ENCODE peak calls at places on chromosomes 6 and 20, in four cellular contexts. V, N, S and H are unnamed samples.
A peak's percentile ranks its signal among the peaks of the same experiment; 100 is the strongest.

GRCh38 chr6:16004934-16005673 is 123.8 kb upstream of the MYLIP start:
- DNase-seq in S (no peak), N (no peak), V (no peak), H (no peak)

GRCh38 chr6:56087421-56087820 is 160.0 kb downstream of the COL21A1 start:
- DNase-seq in V (no peak), N (no peak), S (peak; percentile 72), H (no peak)

GRCh38 chr6:168095171-168095691 is 16.2 kb upstream of the FRMD1 start:
- DNase-seq in V (no peak), N (no peak), S (no peak), H (no peak)

GRCh38 chr20:58142843-58143185 is 85.6 kb downstream of the ANKRD60 start:
- DNase-seq in V (no peak), S (no peak), N (no peak), H (no peak)

GRCh38 chr6:17349437-17349836 is 44.0 kb upstream of the CAP2 start:
- DNase-seq in N (no peak), S (no peak), V (no peak), H (no peak)

GRCh38 chr6:156789081-156789943 is 12.1 kb downstream of the ARID1B start:
- DNase-seq in V (no peak), S (no peak), N (no peak), H (no peak)

GRCh38 chr6:7960141-7960540 is 49.6 kb upstream of the TXNDC5 start:
- DNase-seq in V (no peak), N (no peak), S (no peak), H (no peak)

GRCh38 chr6:108592371-108593337 is 31.9 kb downstream of the FOXO3 start:
- DNase-seq in V (peak; percentile 38), N (peak; percentile 93), S (peak; percentile 71), H (peak; percentile 75)

GRCh38 chr6:44228433-44228832 is 5.0 kb downstream of the SLC29A1 start:
- DNase-seq in V (no peak), S (no peak), N (no peak), H (no peak)

GRCh38 chr6:109595998-109596397 is 95.0 kb downstream of the AK9 start:
- DNase-seq in N (no peak), V (no peak), S (peak; percentile 81), H (no peak)

GRCh38 chr6:106216527-106216926 is 109.0 kb downstream of the ATG5 start:
- DNase-seq in S (peak; percentile 10), N (peak; percentile 16), V (no peak), H (no peak)

GRCh38 chr20:48761914-48762313 is 65.9 kb downstream of the PREX1 start:
- DNase-seq in V (no peak), S (no peak), N (no peak), H (no peak)
- H3K4me3 ChIP-seq in V (no peak overlapping the region), S (no peak overlapping the region), N (no peak overlapping the region), H (no peak overlapping the region)

DNA sequence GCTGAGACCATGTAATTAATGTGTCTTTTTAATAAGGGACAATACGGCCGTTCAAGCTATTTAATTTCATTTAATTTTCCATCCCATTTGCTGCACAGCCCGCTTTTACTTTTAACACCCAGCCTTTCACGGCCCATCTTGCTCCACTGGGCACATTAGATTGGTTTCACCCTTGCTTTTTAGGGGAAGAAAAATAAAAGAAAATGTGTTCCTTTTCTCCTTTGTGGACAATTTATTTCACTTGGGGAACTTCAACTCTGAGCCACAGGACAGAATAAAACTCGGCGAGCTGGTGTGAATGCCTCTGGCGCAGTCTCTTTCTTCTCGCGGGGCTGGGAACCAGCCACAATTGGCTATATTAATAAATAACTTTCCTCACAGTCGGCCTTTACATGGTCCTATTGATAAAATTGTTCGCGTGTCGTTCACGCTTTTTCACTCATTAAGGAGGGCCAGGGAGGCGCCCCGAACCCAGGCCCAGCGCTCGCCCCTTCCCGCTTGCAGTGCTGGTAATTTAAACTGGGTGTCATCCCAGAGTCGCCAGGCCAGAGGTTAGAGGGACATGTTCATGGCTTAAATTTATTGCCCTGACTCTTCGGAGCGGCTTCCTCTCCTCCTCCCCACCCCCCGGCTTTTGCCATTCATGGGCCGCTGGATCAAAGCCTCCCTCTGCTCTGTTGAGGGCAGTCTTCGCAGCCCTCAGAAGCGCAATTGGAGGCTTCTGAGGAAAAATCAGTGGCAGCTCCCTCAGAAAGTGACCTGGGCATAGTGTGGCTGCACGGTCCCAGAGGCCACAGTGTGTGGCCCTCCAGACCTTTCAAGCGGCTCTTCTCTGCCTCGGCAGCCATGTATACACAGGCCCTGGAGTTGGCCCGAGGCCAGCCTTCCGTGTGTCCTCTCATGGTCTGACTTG is 2.2 kb upstream of the PRDM13 start:
- DNase-seq in N (no peak), S (no peak), V (no peak), H (no peak)
- H3K4me3 ChIP-seq in N (peak overlapping the region; percentile 40), S (no peak overlapping the region), V (peak overlapping the region; percentile 29), H (no peak overlapping the region)

GRCh38 chr6:46734867-46735719 is at the start of gene PLA2G7:
- DNase-seq in V (no peak), N (no peak), S (no peak), H (no peak)
- H3K4me3 ChIP-seq in V (peak within 1 kb of the TSS; percentile 56), N (peak within 1 kb of the TSS; percentile 43), S (peak within 1 kb of the TSS; percentile 42), H (no peak within 1 kb of the TSS)

GRCh38 chr6:163393923-163394322 is 20.6 kb upstream of the QKI start:
- DNase-seq in N (no peak), S (no peak), V (no peak), H (no peak)

GRCh38 chr6:163391983-163392382 is 22.5 kb upstream of the QKI start:
- DNase-seq in S (peak; percentile 20), N (no peak), V (no peak), H (no peak)

GRCh38 chr6:163390770-163391169 is 23.7 kb upstream of the QKI start:
- DNase-seq in S (no peak), V (no peak), N (no peak), H (no peak)

GRCh38 chr6:163394659-163395058 is 19.9 kb upstream of the QKI start:
- DNase-seq in S (no peak), V (no peak), N (no peak), H (no peak)

GRCh38 chr6:163392533-163392932 is 22.0 kb upstream of the QKI start:
- DNase-seq in N (no peak), V (peak; percentile 55), S (peak; percentile 79), H (no peak)
- H3K4me3 ChIP-seq in N (no peak overlapping the region), V (no peak overlapping the region), S (no peak overlapping the region), H (no peak overlapping the region)

GRCh38 chr6:46848684-46849360 is 55.6 kb downstream of the MEP1A start:
- DNase-seq in S (peak; percentile 80), N (peak; percentile 59), V (peak; percentile 94), H (no peak)
- H3K4me3 ChIP-seq in S (peak overlapping the region; percentile 28), N (peak overlapping the region; percentile 14), V (no peak overlapping the region), H (no peak overlapping the region)

GRCh38 chr6:36847152-36847551 is 7.9 kb upstream of the CPNE5 start:
- DNase-seq in V (no peak), S (no peak), N (no peak), H (no peak)

GRCh38 chr6:36845233-36845632 is 6.0 kb upstream of the CPNE5 start:
- DNase-seq in S (no peak), N (no peak), V (no peak), H (no peak)

GRCh38 chr6:36841756-36842155 is 2.5 kb upstream of the CPNE5 start:
- DNase-seq in V (no peak), S (no peak), N (no peak), H (no peak)

GRCh38 chr6:36843169-36843568 is 3.9 kb upstream of the CPNE5 start:
- DNase-seq in V (no peak), N (no peak), S (no peak), H (no peak)

DNA sequence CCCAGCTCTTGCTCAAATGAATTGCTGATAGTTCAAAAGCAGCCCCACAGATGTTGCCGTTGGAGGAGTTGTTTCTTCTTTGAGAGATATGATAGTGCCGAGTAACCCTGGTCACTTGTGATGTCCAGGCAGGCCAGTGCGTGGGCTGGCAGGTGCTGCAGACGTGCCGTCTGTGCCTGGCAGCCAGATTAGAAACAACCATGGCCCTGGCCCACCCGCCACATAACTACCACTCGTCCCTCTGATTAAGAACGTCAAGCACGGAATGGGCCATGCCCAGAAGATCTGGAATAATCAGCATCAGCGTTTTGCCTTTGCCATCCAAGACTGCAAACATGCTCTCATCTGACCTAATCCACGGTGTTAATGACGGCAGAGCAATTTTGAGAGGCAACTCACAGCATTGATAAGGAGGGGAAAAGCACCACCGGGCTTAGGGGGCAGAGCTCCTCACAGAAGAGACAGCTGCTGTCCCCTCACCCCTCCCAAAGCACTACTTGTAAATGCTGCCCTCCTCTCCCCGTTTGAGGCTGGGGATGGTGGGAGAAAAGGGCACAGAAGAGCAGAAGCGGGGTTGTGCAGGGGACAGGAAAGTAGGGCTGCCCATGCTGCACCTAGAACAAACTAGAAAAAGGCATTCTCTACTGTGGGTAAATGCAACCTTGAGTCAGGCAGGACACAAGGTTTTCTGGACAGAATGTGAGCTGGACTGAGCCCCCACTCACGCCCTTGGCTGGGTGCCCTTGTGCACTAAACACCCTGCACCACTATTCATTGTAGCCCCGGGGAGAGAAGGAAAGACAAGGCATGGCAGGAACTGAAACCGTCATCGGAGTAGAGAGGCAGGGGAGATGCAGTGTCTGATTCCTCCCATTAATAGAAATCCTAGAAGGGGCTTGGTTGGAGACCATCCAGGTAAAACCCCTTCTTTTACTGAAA is 5.3 kb upstream of the CPNE5 start:
- DNase-seq in S (no peak), V (no peak), N (no peak), H (no peak)
- H3K4me3 ChIP-seq in S (no peak overlapping the region), V (no peak overlapping the region), N (no peak overlapping the region), H (no peak overlapping the region)